ENCODE peak calls at places on chromosomes 11 and 22, in five cellular contexts. One of them, this sample, is unnamed.

GRCh38 chr11:362642-363442 is 6.5 kb upstream of the B4GALNT4 start:
- DNase-seq in OCI-LY7: no peak
- DNase-seq in mammary epithelial cell: no peak
- DNase-seq in HFF-Myc: no peak
- DNase-seq in A549: no peak
- DNase-seq in this sample: no peak

GRCh38 chr11:2300290-2300935 is 1.3 kb downstream of the C11orf21 start:
- DNase-seq in mammary epithelial cell: no peak
- DNase-seq in HFF-Myc: no peak
- DNase-seq in OCI-LY7: no peak
- DNase-seq in A549: no peak
- DNase-seq in this sample: no peak

GRCh38 chr11:17864478-17864941 is 129.9 kb downstream of the KCNC1 start:
- DNase-seq in mammary epithelial cell: peak; percentile 23
- DNase-seq in A549: peak; percentile 9
- DNase-seq in OCI-LY7: peak; percentile 35
- DNase-seq in HFF-Myc: no peak
- DNase-seq in this sample: peak; percentile 17

GRCh38 chr11:64799925-64800632 is 2.9 kb downstream of the MAP4K2 start:
- DNase-seq in A549: no peak
- DNase-seq in OCI-LY7: no peak
- DNase-seq in HFF-Myc: no peak
- DNase-seq in mammary epithelial cell: no peak
- DNase-seq in this sample: no peak

GRCh38 chr11:69640260-69640994 is 529 bp upstream of the CCND1 start:
- DNase-seq in mammary epithelial cell: peak; percentile 52
- DNase-seq in HFF-Myc: no peak
- DNase-seq in A549: no peak
- DNase-seq in OCI-LY7: no peak
- DNase-seq in this sample: no peak

GRCh38 chr11:80993561-80993960 is 1552.7 kb upstream of the TENM4 start:
- DNase-seq in HFF-Myc: no peak
- DNase-seq in A549: no peak
- DNase-seq in mammary epithelial cell: no peak
- DNase-seq in OCI-LY7: no peak
- DNase-seq in this sample: no peak

GRCh38 chr11:134332189-134332631 is 422 bp downstream of the GLB1L2 start:
- DNase-seq in A549: no peak
- DNase-seq in mammary epithelial cell: no peak
- DNase-seq in HFF-Myc: no peak
- DNase-seq in OCI-LY7: no peak
- DNase-seq in this sample: no peak

GRCh38 chr11:12439615-12440014 is 62.2 kb downstream of the PARVA start:
- DNase-seq in mammary epithelial cell: no peak
- DNase-seq in OCI-LY7: peak; percentile 2
- DNase-seq in HFF-Myc: no peak
- DNase-seq in A549: no peak
- DNase-seq in this sample: peak; percentile 26

GRCh38 chr11:99066609-99067008 is 45.9 kb downstream of the CNTN5 start:
- DNase-seq in mammary epithelial cell: no peak
- DNase-seq in HFF-Myc: no peak
- DNase-seq in A549: no peak
- DNase-seq in OCI-LY7: no peak
- DNase-seq in this sample: no peak

GRCh38 chr11:11568651-11569229 is 53.1 kb downstream of the GALNT18 start:
- DNase-seq in mammary epithelial cell: peak; percentile 85
- DNase-seq in A549: no peak
- DNase-seq in OCI-LY7: no peak
- DNase-seq in HFF-Myc: no peak
- DNase-seq in this sample: no peak

GRCh38 chr22:22176929-22177616 is 67.5 kb upstream of the VPREB1 start:
- DNase-seq in OCI-LY7: no peak
- DNase-seq in HFF-Myc: no peak
- DNase-seq in A549: no peak
- DNase-seq in mammary epithelial cell: no peak
- DNase-seq in this sample: no peak

GRCh38 chr11:73234403-73235181 is 16.5 kb downstream of the P2RY2 start:
- DNase-seq in mammary epithelial cell: no peak
- DNase-seq in OCI-LY7: no peak
- DNase-seq in HFF-Myc: no peak
- DNase-seq in A549: no peak
- DNase-seq in this sample: no peak

GRCh38 chr11:36149538-36150242 is 139.5 kb downstream of the COMMD9 start:
- DNase-seq in HFF-Myc: peak; percentile 99
- DNase-seq in A549: peak; percentile 98
- DNase-seq in OCI-LY7: no peak
- DNase-seq in mammary epithelial cell: peak; percentile 100
- DNase-seq in this sample: no peak

GRCh38 chr22:36386351-36386899 is 1.3 kb downstream of the MYH9 start:
- DNase-seq in A549: no peak
- DNase-seq in HFF-Myc: no peak
- DNase-seq in mammary epithelial cell: no peak
- DNase-seq in OCI-LY7: peak; percentile 55
- DNase-seq in this sample: no peak

GRCh38 chr11:30314625-30315024 is 8.3 kb upstream of the ARL14EP start:
- DNase-seq in mammary epithelial cell: no peak
- DNase-seq in A549: no peak
- DNase-seq in OCI-LY7: no peak
- DNase-seq in HFF-Myc: no peak
- DNase-seq in this sample: no peak

GRCh38 chr22:30591191-30591587 is 521 bp downstream of the PES1 start:
- DNase-seq in OCI-LY7: no peak
- DNase-seq in A549: no peak
- DNase-seq in HFF-Myc: no peak
- DNase-seq in mammary epithelial cell: no peak
- DNase-seq in this sample: no peak

GRCh38 chr22:49247194-49247924 is 580.3 kb downstream of the BRD1 start:
- DNase-seq in OCI-LY7: no peak
- DNase-seq in A549: no peak
- DNase-seq in HFF-Myc: no peak
- DNase-seq in mammary epithelial cell: no peak
- DNase-seq in this sample: no peak

GRCh38 chr22:40838486-40838885 is 18.0 kb downstream of the ST13 start:
- DNase-seq in mammary epithelial cell: no peak
- DNase-seq in HFF-Myc: no peak
- DNase-seq in OCI-LY7: no peak
- DNase-seq in A549: no peak
- DNase-seq in this sample: no peak

GRCh38 chr11:112558691-112559090 is 298.0 kb upstream of the PLET1 start:
- DNase-seq in HFF-Myc: no peak
- DNase-seq in A549: no peak
- DNase-seq in mammary epithelial cell: no peak
- DNase-seq in OCI-LY7: no peak
- DNase-seq in this sample: no peak

GRCh38 chr22:49657275-49657973 is 170.2 kb downstream of the BRD1 start:
- DNase-seq in mammary epithelial cell: no peak
- DNase-seq in OCI-LY7: peak; percentile 81
- DNase-seq in A549: no peak
- DNase-seq in HFF-Myc: no peak
- DNase-seq in this sample: no peak

GRCh38 chr11:47464479-47464878 is 15.5 kb upstream of the RAPSN start:
- DNase-seq in HFF-Myc: no peak
- DNase-seq in A549: no peak
- DNase-seq in OCI-LY7: no peak
- DNase-seq in mammary epithelial cell: no peak
- DNase-seq in this sample: no peak

GRCh38 chr11:118618115-118618990 is 10.9 kb downstream of the PHLDB1 start:
- DNase-seq in OCI-LY7: no peak
- DNase-seq in A549: no peak
- DNase-seq in mammary epithelial cell: peak; percentile 40
- DNase-seq in HFF-Myc: no peak
- DNase-seq in this sample: no peak

GRCh38 chr11:65658174-65659021 is 4.3 kb downstream of the RELA start:
- DNase-seq in mammary epithelial cell: no peak
- DNase-seq in HFF-Myc: no peak
- DNase-seq in OCI-LY7: no peak
- DNase-seq in A549: no peak
- DNase-seq in this sample: no peak

GRCh38 chr22:38927033-38927789 is 30.2 kb upstream of the APOBEC3A start:
- DNase-seq in mammary epithelial cell: no peak
- DNase-seq in OCI-LY7: no peak
- DNase-seq in A549: peak; percentile 82
- DNase-seq in HFF-Myc: no peak
- DNase-seq in this sample: no peak

GRCh38 chr11:122505304-122506006 is 150.1 kb upstream of the UBASH3B start:
- DNase-seq in HFF-Myc: peak; percentile 80
- DNase-seq in A549: peak; percentile 41
- DNase-seq in mammary epithelial cell: peak; percentile 84
- DNase-seq in OCI-LY7: peak; percentile 46
- DNase-seq in this sample: peak; percentile 8

DNA sequence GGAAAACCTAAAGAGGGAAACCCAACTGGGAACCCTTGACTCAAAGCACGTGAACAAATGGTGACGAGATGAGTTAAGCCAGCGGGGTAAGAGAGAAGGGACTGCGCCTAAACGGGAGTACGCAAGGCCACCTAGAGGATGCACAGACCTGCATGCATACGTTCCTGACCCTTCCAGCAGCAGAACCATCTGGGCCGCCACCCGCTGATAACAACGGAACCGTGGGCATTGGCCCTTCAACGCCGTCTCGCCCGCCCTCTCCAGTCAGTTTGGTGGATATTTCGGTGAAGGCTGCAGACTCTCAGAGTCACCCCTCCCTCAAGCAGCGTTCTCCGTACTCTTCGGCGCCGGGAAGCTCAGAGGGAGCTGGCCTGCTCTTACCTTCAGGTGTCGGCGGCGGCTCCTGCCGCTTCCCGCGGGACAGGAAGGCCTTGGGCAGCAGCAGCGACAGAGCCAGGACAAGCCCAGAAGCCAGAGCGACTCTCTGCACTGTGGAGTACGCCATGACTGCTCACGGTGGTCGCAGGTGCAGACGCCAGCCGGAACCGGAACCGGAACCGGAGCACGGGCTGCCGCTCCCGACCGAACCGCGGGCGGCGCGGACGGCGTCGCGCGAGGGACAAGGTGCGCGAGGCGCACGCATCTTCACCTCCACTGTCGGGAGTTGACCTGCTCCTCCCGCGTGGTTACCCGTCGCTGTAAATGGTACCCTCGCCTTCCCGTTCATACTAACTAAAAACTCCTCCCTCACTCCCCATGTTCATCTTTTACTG is at the start of gene RIC3:
- DNase-seq in A549: no peak
- DNase-seq in mammary epithelial cell: peak; percentile 44
- DNase-seq in OCI-LY7: no peak
- DNase-seq in HFF-Myc: no peak
- DNase-seq in this sample: no peak
- H3K4me3 ChIP-seq in A549: peak within 1 kb of the TSS; percentile 54
- H3K4me3 ChIP-seq in mammary epithelial cell: peak within 1 kb of the TSS; percentile 10
- H3K4me3 ChIP-seq in OCI-LY7: no peak within 1 kb of the TSS
- H3K4me3 ChIP-seq in HFF-Myc: no peak within 1 kb of the TSS
- H3K4me3 ChIP-seq in this sample: peak within 1 kb of the TSS; percentile 64

GRCh38 chr22:32858121-32858703 is 56.7 kb downstream of the TIMP3 start:
- DNase-seq in A549: no peak
- DNase-seq in OCI-LY7: no peak
- DNase-seq in mammary epithelial cell: no peak
- DNase-seq in HFF-Myc: no peak
- DNase-seq in this sample: no peak

GRCh38 chr22:32861330-32861729 is 59.8 kb downstream of the TIMP3 start:
- DNase-seq in mammary epithelial cell: no peak
- DNase-seq in A549: no peak
- DNase-seq in HFF-Myc: no peak
- DNase-seq in OCI-LY7: no peak
- DNase-seq in this sample: no peak

GRCh38 chr22:32862083-32862482 is 60.6 kb downstream of the TIMP3 start:
- DNase-seq in OCI-LY7: no peak
- DNase-seq in HFF-Myc: no peak
- DNase-seq in mammary epithelial cell: no peak
- DNase-seq in A549: no peak
- DNase-seq in this sample: no peak

GRCh38 chr22:32858957-32859356 is 57.5 kb downstream of the TIMP3 start:
- DNase-seq in HFF-Myc: no peak
- DNase-seq in mammary epithelial cell: no peak
- DNase-seq in A549: no peak
- DNase-seq in OCI-LY7: no peak
- DNase-seq in this sample: no peak

GRCh38 chr22:32859743-32860142 is 58.2 kb downstream of the TIMP3 start:
- DNase-seq in HFF-Myc: no peak
- DNase-seq in A549: no peak
- DNase-seq in mammary epithelial cell: no peak
- DNase-seq in OCI-LY7: no peak
- DNase-seq in this sample: no peak
- H3K4me3 ChIP-seq in HFF-Myc: no peak overlapping the region
- H3K4me3 ChIP-seq in A549: no peak overlapping the region
- H3K4me3 ChIP-seq in mammary epithelial cell: no peak overlapping the region
- H3K4me3 ChIP-seq in OCI-LY7: no peak overlapping the region
- H3K4me3 ChIP-seq in this sample: no peak overlapping the region

GRCh38 chr22:29154364-29155048 is 51.2 kb upstream of the EMID1 start:
- DNase-seq in A549: peak; percentile 35
- DNase-seq in mammary epithelial cell: peak; percentile 37
- DNase-seq in OCI-LY7: peak; percentile 54
- DNase-seq in HFF-Myc: peak; percentile 6
- DNase-seq in this sample: no peak
- H3K4me3 ChIP-seq in A549: peak overlapping the region; percentile 27
- H3K4me3 ChIP-seq in mammary epithelial cell: no peak overlapping the region
- H3K4me3 ChIP-seq in OCI-LY7: no peak overlapping the region
- H3K4me3 ChIP-seq in HFF-Myc: no peak overlapping the region
- H3K4me3 ChIP-seq in this sample: peak overlapping the region; percentile 1

DNA sequence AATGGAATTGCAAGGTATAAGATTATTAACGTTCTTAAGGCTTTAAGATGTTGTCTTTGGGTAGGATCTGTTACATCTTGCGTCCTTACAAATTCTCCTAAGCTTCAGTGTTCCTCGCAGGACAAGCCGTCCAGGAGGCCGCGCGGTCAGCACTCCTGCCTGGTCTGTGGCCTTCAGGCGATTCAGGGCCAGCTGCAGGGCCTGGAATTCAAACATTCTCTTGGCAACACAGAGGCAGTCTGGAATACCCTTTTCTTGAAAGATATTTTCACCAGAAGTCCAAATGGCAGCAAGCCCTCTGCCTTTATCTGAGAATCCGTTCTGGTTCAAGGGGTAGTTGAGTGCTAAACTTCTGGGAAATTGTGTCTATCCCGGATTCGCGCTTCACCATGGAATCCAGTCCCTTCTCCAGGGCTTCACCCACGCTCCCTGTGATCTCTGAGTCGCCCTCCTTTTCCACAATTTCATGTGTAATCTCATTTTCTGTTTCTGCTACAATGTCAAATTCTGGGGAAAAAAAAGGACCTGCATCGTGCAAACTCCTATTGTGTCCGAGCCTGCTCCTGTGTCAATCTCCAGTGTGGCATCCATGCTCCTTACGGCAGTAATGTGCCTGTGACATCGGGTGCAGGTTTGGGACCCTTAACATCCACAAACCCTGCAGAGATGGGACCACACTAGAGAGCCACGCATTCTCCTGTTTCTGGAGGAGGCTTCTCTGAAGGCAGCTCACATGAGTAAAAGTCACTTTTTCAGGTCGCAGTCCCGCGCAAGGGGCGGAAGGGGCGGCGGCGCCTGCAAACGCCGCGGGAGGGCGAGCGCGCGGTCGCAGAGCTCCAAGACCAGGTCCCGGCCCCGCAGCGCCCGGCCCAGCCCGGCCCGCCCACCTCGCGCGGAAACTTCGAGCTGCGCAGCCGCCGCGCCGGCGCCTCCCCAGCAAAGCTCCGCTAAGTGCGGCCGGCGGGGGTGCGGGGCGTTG is 25.3 kb upstream of the SORL1 start:
- DNase-seq in HFF-Myc: no peak
- DNase-seq in A549: peak; percentile 13
- DNase-seq in mammary epithelial cell: no peak
- DNase-seq in OCI-LY7: peak; percentile 84
- DNase-seq in this sample: no peak
- H3K4me3 ChIP-seq in HFF-Myc: no peak overlapping the region
- H3K4me3 ChIP-seq in A549: peak overlapping the region; percentile 18
- H3K4me3 ChIP-seq in mammary epithelial cell: no peak overlapping the region
- H3K4me3 ChIP-seq in OCI-LY7: peak overlapping the region; percentile 44
- H3K4me3 ChIP-seq in this sample: no peak overlapping the region

GRCh38 chr11:61892085-61892370 is 683 bp upstream of the FADS3 start:
- DNase-seq in HFF-Myc: no peak
- DNase-seq in A549: no peak
- DNase-seq in mammary epithelial cell: no peak
- DNase-seq in OCI-LY7: peak; percentile 88
- DNase-seq in this sample: no peak
- H3K4me3 ChIP-seq in HFF-Myc: peak overlapping the region; percentile 72
- H3K4me3 ChIP-seq in A549: peak overlapping the region; percentile 73
- H3K4me3 ChIP-seq in mammary epithelial cell: no peak overlapping the region
- H3K4me3 ChIP-seq in OCI-LY7: peak overlapping the region; percentile 93
- H3K4me3 ChIP-seq in this sample: peak overlapping the region; percentile 74